ENCODE peak calls at places on chromosomes 2 and 18, in six cellular contexts. R is trophoblast cell, Z is GM12878, G is adipocyte, B is neural progenitor cell, M is fibroblast of lung. C is an unnamed sample.

GRCh38 chr2:39128919-39129391 is 8.1 kb upstream of the SOS1 start:
- DNase-seq in R (peak; percentile 22), Z (peak; percentile 74), G (peak; percentile 51), B (no peak), M (no peak), C (no peak)

GRCh38 chr2:222959358-222959757 is 92.6 kb upstream of the KCNE4 start:
- DNase-seq in R (peak; percentile 98), Z (no peak), G (peak; percentile 90), B (peak; percentile 20), M (peak; percentile 92), C (no peak)

GRCh38 chr2:176763871-176764404 is 448.7 kb upstream of the HNRNPA3 start:
- DNase-seq in R (no peak), Z (peak; percentile 16), G (no peak), B (peak; percentile 60), M (no peak), C (no peak)

GRCh38 chr2:181977661-181978350 is 7.8 kb upstream of the PPP1R1C start:
- DNase-seq in R (peak; percentile 98), Z (no peak), G (no peak), B (no peak), M (peak; percentile 43), C (no peak)

GRCh38 chr18:47997338-47997780 is 66.9 kb upstream of the SMAD2 start:
- DNase-seq in R (peak; percentile 37), Z (no peak), G (no peak), B (peak; percentile 77), M (no peak), C (no peak)

GRCh38 chr2:25298776-25299431 is 42.8 kb downstream of the DNMT3A start:
- DNase-seq in R (no peak), Z (no peak), G (no peak), B (no peak), M (no peak), C (no peak)

GRCh38 chr2:95346236-95346737 is 49.1 kb downstream of the KCNIP3 start:
- DNase-seq in R (peak; percentile 28), Z (no peak), G (peak; percentile 88), B (no peak), M (peak; percentile 60), C (peak; percentile 65)

GRCh38 chr2:45889620-45890019 is 238.1 kb downstream of the PRKCE start:
- DNase-seq in R (no peak), Z (no peak), G (no peak), B (no peak), M (no peak), C (no peak)

GRCh38 chr2:222042666-222043065 is 256.1 kb downstream of the PAX3 start:
- DNase-seq in R (peak; percentile 29), Z (no peak), G (no peak), B (no peak), M (no peak), C (no peak)

GRCh38 chr2:110799376-110799775 is 67.0 kb downstream of the ACOXL start:
- DNase-seq in R (no peak), Z (no peak), G (no peak), B (no peak), M (no peak), C (no peak)

GRCh38 chr2:72139471-72139870 is 8.2 kb downstream of the CYP26B1 start:
- DNase-seq in R (no peak), Z (no peak), G (no peak), B (no peak), M (no peak), C (peak; percentile 15)

GRCh38 chr18:74496508-74497307 is 545 bp downstream of the CNDP2 start:
- DNase-seq in R (peak; percentile 57), Z (no peak), G (peak; percentile 74), B (peak; percentile 71), M (peak; percentile 57), C (peak; percentile 72)

GRCh38 chr2:88669371-88670214 is 21.9 kb upstream of the RPIA start:
- DNase-seq in R (peak; percentile 74), Z (peak; percentile 32), G (peak; percentile 71), B (peak; percentile 52), M (peak; percentile 40), C (peak; percentile 31)

GRCh38 chr18:10901329-10901728 is 248.0 kb downstream of the PIEZO2 start:
- DNase-seq in R (no peak), Z (no peak), G (no peak), B (no peak), M (no peak), C (no peak)

GRCh38 chr2:225911019-225911418 is 511.5 kb downstream of the NYAP2 start:
- DNase-seq in R (no peak), Z (no peak), G (no peak), B (no peak), M (peak; percentile 58), C (no peak)
- H3K9ac ChIP-seq in R (no peak overlapping the region), Z (no peak overlapping the region), G (no peak overlapping the region), B (no peak overlapping the region), M (no peak overlapping the region), C (no peak overlapping the region)

GRCh38 chr2:238169708-238170251 is 11.0 kb downstream of the ERFE start:
- DNase-seq in R (peak; percentile 21), Z (no peak), G (peak; percentile 97), B (no peak), M (peak; percentile 97), C (no peak)
- H3K4me3 ChIP-seq in R (no peak overlapping the region), Z (no peak overlapping the region), G (peak overlapping the region; percentile 79), B (no peak overlapping the region), M (peak overlapping the region; percentile 29), C (no peak overlapping the region)

DNA sequence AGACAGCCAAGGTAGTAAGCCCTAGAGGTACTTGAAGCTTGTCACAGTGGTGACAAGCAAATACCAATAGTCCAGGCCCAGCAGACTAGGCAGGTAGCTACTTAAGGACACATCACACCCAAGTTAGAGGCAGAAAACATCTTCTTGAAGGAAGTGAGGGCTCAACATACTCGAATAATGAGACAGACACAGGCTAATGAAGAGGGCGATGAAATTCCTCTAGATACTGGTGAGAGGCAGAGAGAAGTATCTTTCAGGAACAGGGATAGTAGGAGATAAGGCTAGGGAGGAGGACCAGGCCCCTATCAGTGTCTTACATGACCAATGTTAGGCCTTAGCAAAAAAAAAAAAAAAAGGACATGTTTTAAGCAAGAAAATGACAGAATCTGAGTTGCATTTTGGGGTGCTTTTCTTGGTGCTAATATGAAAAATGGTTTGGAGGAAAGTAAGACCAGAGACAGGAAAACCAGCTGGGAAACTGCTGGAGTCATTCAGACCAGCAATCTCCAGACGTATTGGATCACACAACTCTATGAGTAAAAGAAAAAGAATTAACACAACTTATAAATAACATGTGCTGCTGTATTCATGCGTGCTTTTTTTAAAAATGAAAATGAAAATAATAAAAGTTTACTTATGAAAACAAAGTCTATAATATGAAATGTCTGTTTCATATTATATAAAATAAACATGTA is 37.7 kb downstream of the COBLL1 start:
- DNase-seq in R (peak; percentile 57), Z (no peak), G (peak; percentile 49), B (no peak), M (peak; percentile 20), C (no peak)
- H3K9ac ChIP-seq in R (no peak overlapping the region), Z (no peak overlapping the region), G (peak overlapping the region; percentile 37), B (no peak overlapping the region), M (no peak overlapping the region), C (no peak overlapping the region)

GRCh38 chr2:157833721-157834120 is 42.4 kb downstream of the ACVR1 start:
- DNase-seq in R (no peak), Z (no peak), G (no peak), B (no peak), M (no peak), C (no peak)

GRCh38 chr2:157835425-157835824 is 40.7 kb downstream of the ACVR1 start:
- DNase-seq in R (no peak), Z (no peak), G (no peak), B (no peak), M (no peak), C (no peak)

GRCh38 chr2:157831573-157832315 is 44.4 kb downstream of the ACVR1 start:
- DNase-seq in R (no peak), Z (no peak), G (no peak), B (no peak), M (peak; percentile 63), C (no peak)

GRCh38 chr2:157827377-157827776 is 48.8 kb downstream of the ACVR1 start:
- DNase-seq in R (no peak), Z (no peak), G (no peak), B (no peak), M (no peak), C (no peak)

DNA sequence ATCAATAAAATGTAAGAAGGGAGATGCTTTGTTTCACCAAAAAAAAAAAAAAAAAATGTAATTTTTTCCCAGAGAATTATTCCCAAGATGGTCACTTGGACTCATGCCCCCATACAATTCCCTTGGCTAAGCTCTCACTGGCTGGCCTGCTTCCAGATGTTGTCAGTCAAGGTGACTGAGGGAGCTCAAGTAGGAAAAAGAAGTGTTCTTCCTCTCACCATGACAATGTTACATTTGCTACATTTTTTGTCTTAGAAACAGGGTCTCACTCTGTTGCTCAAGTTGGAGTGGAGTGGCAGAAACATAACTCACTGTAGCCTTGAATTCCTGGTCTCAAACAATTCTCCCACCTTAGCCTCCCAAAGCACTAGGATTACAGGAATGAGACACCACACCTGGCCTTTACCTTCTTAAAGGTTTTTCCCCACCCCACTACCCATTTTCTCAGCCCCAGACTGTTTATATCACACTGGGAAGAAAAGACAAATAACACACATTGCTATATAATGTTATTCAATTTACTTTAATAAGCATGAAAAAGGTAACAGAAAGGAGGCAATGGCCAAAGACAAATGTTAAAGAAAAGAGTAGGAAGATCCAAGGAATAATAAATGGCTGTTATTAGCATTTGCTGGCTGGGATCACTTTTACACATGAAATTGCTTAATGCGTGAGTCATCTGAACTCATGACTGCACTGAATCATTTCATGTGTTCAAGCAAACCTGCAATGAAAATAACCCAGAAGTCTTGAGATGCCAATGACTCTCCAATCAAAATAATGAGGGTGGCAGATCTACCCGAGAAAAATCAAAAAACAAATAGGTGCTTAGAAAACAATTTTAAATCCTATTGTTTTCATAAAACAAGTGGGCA is 45.2 kb downstream of the ACVR1 start:
- DNase-seq in R (peak; percentile 81), Z (no peak), G (peak; percentile 94), B (no peak), M (peak; percentile 96), C (no peak)
- H3K4me3 ChIP-seq in R (no peak overlapping the region), Z (no peak overlapping the region), G (peak overlapping the region; percentile 57), B (no peak overlapping the region), M (no peak overlapping the region), C (no peak overlapping the region)

DNA sequence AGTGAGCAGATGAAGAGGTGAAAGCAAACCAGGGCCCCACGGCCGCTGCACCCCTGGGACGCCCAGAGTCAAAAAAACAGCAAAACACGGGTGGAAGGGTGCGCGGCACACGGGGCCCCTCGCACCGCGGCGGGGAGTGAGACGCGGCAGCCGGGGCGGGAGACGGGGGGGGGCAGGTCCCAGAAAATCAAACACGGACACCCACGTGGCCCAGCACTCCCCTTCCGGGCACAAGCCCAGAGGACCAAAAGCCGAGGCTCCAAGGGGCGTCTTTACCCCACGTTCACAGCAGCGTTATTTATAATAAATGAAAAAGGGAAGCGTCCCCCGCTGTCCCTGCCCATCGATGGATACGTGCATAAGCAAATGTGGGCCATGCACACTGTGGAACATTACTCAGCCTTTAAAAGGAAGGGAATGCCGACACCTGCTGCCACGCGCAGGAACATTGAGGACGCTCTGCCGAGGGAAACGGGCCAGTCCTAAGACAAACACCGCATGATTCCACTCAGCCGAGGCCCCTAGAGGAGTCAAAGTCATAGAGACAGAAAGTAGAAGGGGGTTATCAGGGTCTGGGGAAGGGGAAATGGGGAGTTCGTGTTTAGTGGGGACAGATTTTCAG is 677 bp upstream of the COPS9 start:
- DNase-seq in R (no peak), Z (no peak), G (no peak), B (no peak), M (no peak), C (peak; percentile 29)
- H3K9ac ChIP-seq in R (no peak overlapping the region), Z (peak overlapping the region; percentile 96), G (peak overlapping the region; percentile 96), B (no peak overlapping the region), M (peak overlapping the region; percentile 8), C (peak overlapping the region; percentile 56)

C was measured in colonic mucosa.